ENCODE peak calls at places on chromosome 7, in four cellular contexts. V, B, J and N are unnamed samples.

GRCh38 chr7:140161047-140161446 is 15.7 kb downstream of the KDM7A start:
- DNase-seq in V (no peak), B (no peak), J (no peak), N (no peak)

GRCh38 chr7:33853361-33854062 is 51.8 kb upstream of the BMPER start:
- DNase-seq in V (no peak), B (no peak), J (no peak), N (no peak)

GRCh38 chr7:132779164-132779563 is 202.9 kb upstream of the PLXNA4 start:
- DNase-seq in V (no peak), B (no peak), J (no peak), N (no peak)

GRCh38 chr7:27166475-27167169 is 1.3 kb upstream of the HOXA9 start:
- DNase-seq in V (no peak), B (no peak), J (no peak), N (no peak)

GRCh38 chr7:31126976-31127375 is 74.9 kb downstream of the ADCYAP1R1 start:
- DNase-seq in V (no peak), B (no peak), J (no peak), N (peak; percentile 21)

GRCh38 chr7:99379043-99379577 is 4.6 kb downstream of the ARPC1B start:
- DNase-seq in V (peak; percentile 68), B (no peak), J (no peak), N (no peak)

GRCh38 chr7:149229526-149229925 is 9.9 kb upstream of the ZNF212 start:
- DNase-seq in V (no peak), B (no peak), J (no peak), N (no peak)

GRCh38 chr7:132030161-132030568 is 473.7 kb upstream of the PODXL start:
- DNase-seq in V (no peak), B (no peak), J (no peak), N (no peak)

GRCh38 chr7:40232242-40232929 is 97.6 kb downstream of the SUGCT start:
- DNase-seq in V (no peak), B (no peak), J (peak; percentile 43), N (peak; percentile 32)

GRCh38 chr7:47480576-47481538 is 101.1 kb downstream of the TNS3 start:
- DNase-seq in V (peak; percentile 31), B (no peak), J (no peak), N (no peak)

GRCh38 chr7:121832347-121832746 is 40.6 kb upstream of the PTPRZ1 start:
- DNase-seq in V (no peak), B (no peak), J (no peak), N (no peak)

GRCh38 chr7:10888861-10889260 is 84.8 kb upstream of the PHF14 start:
- DNase-seq in V (no peak), B (no peak), J (no peak), N (no peak)

GRCh38 chr7:16531682-16532081 is 5.1 kb downstream of the LRRC72 start:
- DNase-seq in V (no peak), B (no peak), J (no peak), N (no peak)

GRCh38 chr7:5699951-5700384 is 81.5 kb downstream of the RNF216 start:
- DNase-seq in V (peak; percentile 97), B (no peak), J (no peak), N (no peak)

GRCh38 chr7:77348371-77348813 is 67.8 kb downstream of the GSAP start:
- DNase-seq in V (no peak), B (no peak), J (no peak), N (no peak)

GRCh38 chr7:134366481-134366880 is 49.8 kb upstream of the SLC35B4 start:
- DNase-seq in V (no peak), B (no peak), J (peak; percentile 82), N (no peak)

GRCh38 chr7:30837581-30837980 is 66.4 kb downstream of the MINDY4 start:
- DNase-seq in V (no peak), B (no peak), J (no peak), N (no peak)

GRCh38 chr7:140478361-140479061 is 794 bp downstream of the MKRN1 start:
- DNase-seq in V (no peak), B (no peak), J (no peak), N (peak; percentile 75)

GRCh38 chr7:64887756-64888508 is 15.1 kb upstream of the ZNF273 start:
- DNase-seq in V (no peak), B (no peak), J (peak; percentile 27), N (no peak)

GRCh38 chr7:23759556-23760391 is 49.8 kb downstream of the STK31 start:
- DNase-seq in V (no peak), B (no peak), J (no peak), N (no peak)

GRCh38 chr7:123749537-123749857 is 694 bp upstream of the WASL start:
- DNase-seq in V (no peak), B (no peak), J (peak; percentile 68), N (no peak)

GRCh38 chr7:79822620-79823240 is 311.9 kb upstream of the GNAI1 start:
- DNase-seq in V (no peak), B (no peak), J (no peak), N (no peak)

GRCh38 chr7:158353606-158354570 is 233.7 kb downstream of the PTPRN2 start:
- DNase-seq in V (no peak), B (peak; percentile 71), J (peak; percentile 22), N (peak; percentile 37)

GRCh38 chr7:27172823-27173411 is 1.2 kb downstream of the HOXA10 start:
- DNase-seq in V (no peak), B (no peak), J (no peak), N (no peak)

GRCh38 chr7:23207029-23207428 is 25.2 kb downstream of the NUP42 start:
- DNase-seq in V (no peak), B (no peak), J (peak; percentile 72), N (no peak)

GRCh38 chr7:23494009-23494408 is 23.7 kb upstream of the IGF2BP3 start:
- DNase-seq in V (no peak), B (no peak), J (no peak), N (no peak)

GRCh38 chr7:65722361-65722792 is 150.5 kb upstream of the VKORC1L1 start:
- DNase-seq in V (peak; percentile 7), B (peak; percentile 47), J (peak; percentile 31), N (peak; percentile 29)

GRCh38 chr7:45267262-45267661 is 109.7 kb downstream of the RAMP3 start:
- DNase-seq in V (no peak), B (no peak), J (no peak), N (no peak)

GRCh38 chr7:107233981-107234380 is 65.2 kb downstream of the HBP1 start:
- DNase-seq in V (no peak), B (no peak), J (no peak), N (no peak)

GRCh38 chr7:31696270-31696669 is 9.3 kb downstream of the PPP1R17 start:
- DNase-seq in V (no peak), B (no peak), J (no peak), N (no peak)

GRCh38 chr7:55127622-55128081 is 108.8 kb downstream of the EGFR start:
- DNase-seq in V (no peak), B (no peak), J (no peak), N (peak; percentile 20)

DNA sequence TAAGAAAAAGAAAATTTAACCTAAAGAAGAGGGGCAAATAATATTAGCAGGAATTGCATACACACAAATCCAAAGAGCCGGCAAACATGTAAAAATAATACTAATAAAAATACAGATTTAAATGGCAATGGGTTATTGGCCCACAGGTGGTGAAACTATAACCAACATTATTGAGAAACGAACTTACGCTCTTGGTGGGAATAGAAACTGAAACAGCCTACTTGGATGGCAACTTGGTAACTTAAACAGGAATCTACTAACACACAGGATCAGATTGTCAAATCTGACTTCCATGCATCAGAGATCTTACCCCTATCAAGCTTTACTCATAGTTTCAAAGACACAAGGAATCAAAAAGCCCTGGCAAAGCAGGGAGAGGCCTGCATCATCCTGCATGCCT is 66.5 kb downstream of the ANLN start:
- DNase-seq in V (no peak), B (no peak), J (no peak), N (no peak)
- TF ChIP-seq SP1 in V (no peak), B (no peak), J (no peak), N (no peak)

DNA sequence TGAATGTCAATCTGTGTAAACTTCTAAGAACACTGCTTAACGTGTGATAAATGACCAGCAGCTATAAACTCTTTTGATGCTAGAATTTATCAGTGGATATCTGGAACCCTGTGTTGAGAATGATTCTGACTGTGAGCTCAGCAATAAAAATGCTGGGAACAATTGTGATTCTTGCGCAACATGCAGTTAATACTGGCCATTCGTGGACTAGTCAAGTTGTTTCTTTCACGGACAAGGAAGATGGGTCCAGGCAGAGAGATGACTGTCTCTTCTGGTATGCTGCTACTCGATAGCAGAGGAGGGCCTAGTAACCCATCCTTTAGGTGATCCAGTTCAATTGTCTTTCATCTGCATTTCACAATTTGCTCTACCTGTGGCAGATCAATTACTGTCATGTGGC is 394.8 kb upstream of the IGFBP3 start:
- DNase-seq in V (no peak), B (no peak), J (no peak), N (no peak)
- TF ChIP-seq FOXK2 in V (no peak), B (no peak), J (no peak), N (no peak)

DNA sequence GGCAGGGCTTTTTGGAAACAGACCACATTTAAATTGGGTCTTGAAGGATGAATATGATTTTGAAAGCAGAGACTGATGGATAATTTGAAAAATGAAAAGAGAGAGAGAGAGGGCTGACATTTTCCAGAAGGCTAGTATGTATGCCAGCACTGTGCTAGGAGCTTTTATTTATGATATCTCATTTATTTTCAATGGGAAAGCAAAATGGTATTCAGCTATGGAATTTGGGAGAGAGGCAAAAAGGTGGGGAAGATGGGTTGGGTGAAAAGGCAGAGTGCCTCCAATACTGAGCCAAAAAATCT is 69.5 kb downstream of the DOCK4 start:
- DNase-seq in V (no peak), B (no peak), J (no peak), N (no peak)
- TF ChIP-seq SP1 in V (no peak), B (no peak), J (no peak), N (no peak)

GRCh38 chr7:29607889-29608288 is 44.3 kb downstream of the PRR15 start:
- DNase-seq in V (no peak), B (no peak), J (no peak), N (no peak)

GRCh38 chr7:29604702-29605101 is 41.1 kb downstream of the PRR15 start:
- DNase-seq in V (no peak), B (no peak), J (no peak), N (no peak)

GRCh38 chr7:29607259-29607658 is 43.6 kb downstream of the PRR15 start:
- DNase-seq in V (no peak), B (no peak), J (no peak), N (no peak)

GRCh38 chr7:29606830-29607229 is 43.2 kb downstream of the PRR15 start:
- DNase-seq in V (no peak), B (no peak), J (no peak), N (no peak)

GRCh38 chr7:29606287-29606721 is 42.7 kb downstream of the PRR15 start:
- DNase-seq in V (no peak), B (peak; percentile 43), J (peak; percentile 64), N (no peak)
- TF ChIP-seq FOXK2 in V (no peak), B (no peak), J (no peak), N (no peak)

GRCh38 chr7:127629268-127629854 is 11.4 kb upstream of the PAX4 start:
- DNase-seq in V (no peak), B (peak; percentile 54), J (peak; percentile 33), N (peak; percentile 65)
- TF ChIP-seq SP1 in V (no peak), B (no peak), J (no peak), N (no peak)